ENCODE peak calls at places on chromosomes 2 and 18, in five cellular contexts. F is T-helper 9 cell; I is stimulated activated CD4-positive, alpha-beta T cell treated with anti-CD3 and anti-CD28 coated beads, Interleukin-1b, Interleukin-23, amount 100 ng/mL, for 1 hour; H is AG08396; M is CD4-positive, alpha-beta T cell. T is an unnamed sample.

GRCh38 chr2:78817430-78817829 is 208.1 kb upstream of the REG3G start:
- DNase-seq in F (no peak), I (no peak), H (no peak), M (no peak), T (no peak)

GRCh38 chr2:187871506-187871905 is 317.3 kb upstream of the TFPI start:
- DNase-seq in F (no peak), I (no peak), H (no peak), M (no peak), T (no peak)

GRCh38 chr2:215929602-215930335 is 83.6 kb downstream of the MREG start:
- DNase-seq in F (no peak), I (no peak), H (no peak), M (no peak), T (no peak)

GRCh38 chr18:8424481-8424880 is 184.8 kb upstream of the RAB12 start:
- DNase-seq in F (no peak), I (no peak), H (no peak), M (no peak), T (no peak)

GRCh38 chr2:120488531-120488930 is 142.6 kb downstream of the INHBB start:
- DNase-seq in F (no peak), I (no peak), H (no peak), M (no peak), T (no peak)

GRCh38 chr2:224930124-224930523 is 112.1 kb downstream of the DOCK10 start:
- DNase-seq in F (peak; percentile 22), I (no peak), H (no peak), M (no peak), T (no peak)

GRCh38 chr2:160324161-160324768 is 124.2 kb upstream of the ITGB6 start:
- DNase-seq in F (peak; percentile 26), I (peak; percentile 33), H (no peak), M (peak; percentile 26), T (no peak)

GRCh38 chr2:200968162-200968561 is 4.7 kb upstream of the ORC2 start:
- DNase-seq in F (no peak), I (no peak), H (no peak), M (no peak), T (no peak)

GRCh38 chr2:197577446-197577845 is 61.6 kb downstream of the MOB4 start:
- DNase-seq in F (no peak), I (no peak), H (no peak), M (no peak), T (no peak)

GRCh38 chr2:147045113-147045512 is 799.7 kb upstream of the ACVR2A start:
- DNase-seq in F (peak; percentile 29), I (peak; percentile 20), H (peak; percentile 3), M (peak; percentile 7), T (no peak)

GRCh38 chr18:62721837-62722795 is 6.8 kb downstream of the PHLPP1 start:
- DNase-seq in F (no peak), I (no peak), H (no peak), M (no peak), T (no peak)

GRCh38 chr18:34358923-34359322 is 134.2 kb upstream of the NOL4 start:
- DNase-seq in F (no peak), I (no peak), H (no peak), M (no peak), T (no peak)

GRCh38 chr2:55051026-55051866 is 995 bp upstream of the RTN4 start:
- DNase-seq in F (peak; percentile 16), I (no peak), H (peak; percentile 87), M (no peak), T (peak; percentile 96)

GRCh38 chr2:239598011-239598731 is 197.4 kb upstream of the HDAC4 start:
- DNase-seq in F (no peak), I (no peak), H (no peak), M (no peak), T (no peak)

GRCh38 chr2:141280037-141280436 is 850.8 kb downstream of the LRP1B start:
- DNase-seq in F (no peak), I (no peak), H (no peak), M (no peak), T (no peak)

GRCh38 chr18:25853716-25854465 is 236.5 kb downstream of the SS18 start:
- DNase-seq in F (no peak), I (no peak), H (no peak), M (no peak), T (no peak)

GRCh38 chr18:8705941-8706544 is 687 bp downstream of the MTCL1 start:
- DNase-seq in F (no peak), I (no peak), H (peak; percentile 55), M (no peak), T (no peak)

GRCh38 chr2:194826241-194826640 is 830.8 kb upstream of the SLC39A10 start:
- DNase-seq in F (no peak), I (no peak), H (no peak), M (no peak), T (no peak)

GRCh38 chr2:6352906-6353515 is 512.7 kb downstream of the CMPK2 start:
- DNase-seq in F (no peak), I (no peak), H (peak; percentile 14), M (no peak), T (peak; percentile 57)

GRCh38 chr2:45935791-45936622 is 284.5 kb downstream of the PRKCE start:
- DNase-seq in F (no peak), I (no peak), H (peak; percentile 89), M (peak; percentile 17), T (peak; percentile 99)

GRCh38 chr2:16404551-16405300 is 260.9 kb downstream of the CYRIA start:
- DNase-seq in F (no peak), I (no peak), H (no peak), M (no peak), T (no peak)

GRCh38 chr2:43361286-43361685 is 134.9 kb upstream of the ZFP36L2 start:
- DNase-seq in F (no peak), I (no peak), H (no peak), M (no peak), T (no peak)

GRCh38 chr18:52670903-52671302 is 330.9 kb downstream of the DCC start:
- DNase-seq in F (no peak), I (no peak), H (no peak), M (no peak), T (peak; percentile 31)

GRCh38 chr18:57561728-57562423 is 24.6 kb downstream of the FECH start:
- DNase-seq in F (no peak), I (no peak), H (peak; percentile 45), M (no peak), T (no peak)

GRCh38 chr2:241340621-241341163 is 15.4 kb upstream of the FARP2 start:
- DNase-seq in F (no peak), I (no peak), H (no peak), M (no peak), T (no peak)

GRCh38 chr18:9068346-9068745 is 34.2 kb upstream of the NDUFV2 start:
- DNase-seq in F (no peak), I (no peak), H (no peak), M (no peak), T (no peak)

GRCh38 chr2:70498054-70498453 is 55.6 kb downstream of the TGFA start:
- DNase-seq in F (no peak), I (no peak), H (no peak), M (no peak), T (no peak)

GRCh38 chr2:213046431-213046830 is 105.0 kb downstream of the IKZF2 start:
- DNase-seq in F (no peak), I (no peak), H (no peak), M (no peak), T (no peak)

GRCh38 chr18:9859232-9859631 is 26.5 kb upstream of the TXNDC2 start:
- DNase-seq in F (no peak), I (no peak), H (no peak), M (no peak), T (no peak)

GRCh38 chr2:105397959-105398521 is 811 bp downstream of the FHL2 start:
- DNase-seq in F (no peak), I (no peak), H (no peak), M (no peak), T (no peak)

GRCh38 chr18:70288851-70289328 is at the start of gene SOCS6:
- DNase-seq in F (peak; percentile 2), I (no peak), H (peak; percentile 82), M (peak; percentile 11), T (peak; percentile 10)

GRCh38 chr2:81324046-81324445 is 1019.5 kb upstream of the LRRTM1 start:
- DNase-seq in F (no peak), I (no peak), H (no peak), M (no peak), T (no peak)

GRCh38 chr2:66587216-66587615 is 152.3 kb downstream of the MEIS1 start:
- DNase-seq in F (no peak), I (no peak), H (no peak), M (no peak), T (no peak)

GRCh38 chr2:151518802-151519201 is 109.1 kb downstream of the RIF1 start:
- DNase-seq in F (no peak), I (no peak), H (no peak), M (no peak), T (no peak)